ENCODE peak calls at places on chromosome 12, in six cellular contexts. R is H1, P is K562, B is SK-N-SH, C is GM12878, H is HepG2. S is an unnamed sample.

GRCh38 chr12:9782547-9783382 is 22.1 kb upstream of the CD69 start:
- DNase-seq in R (no peak), P (no peak), B (no peak), H (no peak), C (no peak), S (no peak)

GRCh38 chr12:123532021-123532420 is 1.5 kb downstream of the RILPL1 start:
- DNase-seq in C (peak; percentile 9), P (no peak), H (no peak), B (no peak), R (no peak), S (no peak)

GRCh38 chr12:45644521-45644920 is 85.0 kb upstream of the ARID2 start:
- DNase-seq in R (no peak), B (no peak), H (no peak), P (no peak), C (no peak), S (no peak)

GRCh38 chr12:84172823-84173424 is 739.7 kb downstream of the SLC6A15 start:
- DNase-seq in R (no peak), H (no peak), B (no peak), P (no peak), C (no peak), S (no peak)

GRCh38 chr12:34606749-34607519 is 584.6 kb downstream of the ALG10 start:
- DNase-seq in B (peak; percentile 0), R (no peak), C (no peak), P (no peak), H (no peak), S (no peak)

GRCh38 chr12:100566887-100567637 is 6.4 kb upstream of the GAS2L3 start:
- DNase-seq in B (no peak), H (no peak), R (no peak), P (no peak), C (peak; percentile 71), S (no peak)

GRCh38 chr12:132872073-132872855 is 15.1 kb downstream of the CHFR start:
- DNase-seq in B (no peak), H (no peak), P (no peak), C (no peak), R (no peak), S (no peak)

GRCh38 chr12:122080149-122081107 is 1.9 kb downstream of the MLXIP start:
- DNase-seq in H (no peak), C (no peak), P (no peak), R (no peak), B (peak; percentile 76), S (no peak)

GRCh38 chr12:1595690-1596347 is 1.4 kb upstream of the FBXL14 start:
- DNase-seq in B (no peak), C (no peak), H (no peak), R (no peak), P (no peak), S (no peak)

GRCh38 chr12:100745378-100746071 is 49.1 kb upstream of the ANO4 start:
- DNase-seq in R (no peak), C (no peak), H (no peak), P (no peak), B (no peak), S (no peak)

GRCh38 chr12:78977463-78977862 is 112.9 kb downstream of the SYT1 start:
- DNase-seq in P (no peak), B (no peak), C (no peak), R (no peak), H (no peak), S (no peak)

GRCh38 chr12:125586441-125586840 is 521.2 kb downstream of the AACS start:
- DNase-seq in R (no peak), B (no peak), P (no peak), C (no peak), H (no peak), S (no peak)

GRCh38 chr12:63869656-63870055 is 25.2 kb downstream of the SRGAP1 start:
- DNase-seq in C (no peak), H (no peak), P (no peak), R (no peak), B (no peak), S (no peak)

GRCh38 chr12:127716181-127716580 is 550.8 kb upstream of the TMEM132C start:
- DNase-seq in R (no peak), C (no peak), P (no peak), H (no peak), B (no peak), S (no peak)

GRCh38 chr12:64801381-64801780 is 23.1 kb upstream of the TBC1D30 start:
- DNase-seq in P (peak; percentile 25), C (no peak), B (peak; percentile 31), H (no peak), R (no peak), S (no peak)

GRCh38 chr12:130013771-130014484 is 110.1 kb upstream of the TMEM132D start:
- DNase-seq in R (peak; percentile 87), P (peak; percentile 73), H (peak; percentile 26), C (no peak), B (peak; percentile 89), S (no peak)

GRCh38 chr12:69196302-69197288 is 42.8 kb upstream of the CPSF6 start:
- DNase-seq in B (no peak), H (peak; percentile 10), P (no peak), R (no peak), C (no peak), S (no peak)

GRCh38 chr12:25266522-25266921 is 15.8 kb upstream of the KRAS start:
- DNase-seq in H (no peak), C (no peak), B (no peak), R (no peak), P (no peak), S (no peak)

GRCh38 chr12:7498832-7499231 is 4.7 kb downstream of the CD163 start:
- DNase-seq in P (no peak), R (no peak), B (no peak), H (no peak), C (no peak), S (no peak)

GRCh38 chr12:6090786-6091185 is 33.7 kb downstream of the VWF start:
- DNase-seq in C (no peak), B (no peak), P (no peak), H (peak; percentile 26), R (no peak), S (no peak)

GRCh38 chr12:1912580-1913376 is 5.7 kb downstream of the CACNA2D4 start:
- DNase-seq in P (no peak), H (no peak), B (peak; percentile 21), R (no peak), C (no peak), S (no peak)

GRCh38 chr12:109518820-109519665 is 41.6 kb downstream of the UBE3B start:
- DNase-seq in P (peak; percentile 76), H (peak; percentile 43), R (peak; percentile 86), C (no peak), B (peak; percentile 81), S (peak; percentile 26)

GRCh38 chr12:30546121-30546520 is 149.5 kb downstream of the IPO8 start:
- DNase-seq in H (peak; percentile 2), R (no peak), P (no peak), C (no peak), B (no peak), S (no peak)

GRCh38 chr12:92899388-92900001 is 29.6 kb downstream of the EEA1 start:
- DNase-seq in P (no peak), C (no peak), R (no peak), B (peak; percentile 8), H (peak; percentile 85), S (peak; percentile 88)

GRCh38 chr12:118213452-118213851 is 77.5 kb downstream of the PEBP1 start:
- DNase-seq in R (no peak), P (no peak), B (no peak), C (no peak), H (no peak), S (no peak)

DNA sequence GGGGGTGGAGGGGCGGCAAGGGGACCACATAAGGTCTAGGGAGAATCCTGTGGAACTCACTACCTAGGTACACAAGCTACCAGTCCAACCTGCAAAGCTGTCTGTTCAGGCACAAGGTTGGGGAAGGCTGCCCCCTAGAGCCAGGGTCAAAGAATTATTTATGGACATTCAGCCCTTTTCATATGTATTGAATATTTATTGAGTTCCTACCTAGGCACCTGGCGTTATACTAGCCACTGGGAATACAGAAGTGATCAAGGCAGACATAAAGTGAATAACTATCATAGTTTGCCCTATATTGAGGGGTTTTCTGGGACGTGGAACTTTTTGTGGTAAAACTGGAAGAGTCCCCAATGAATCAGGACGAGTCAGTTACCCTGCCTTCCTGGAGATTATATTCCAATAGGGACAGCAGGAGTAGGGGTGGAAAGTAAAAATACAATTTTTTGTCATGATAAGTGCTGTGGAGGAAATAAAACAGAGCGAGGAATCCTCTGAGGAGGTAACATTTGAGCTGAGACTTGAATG is 5.8 kb upstream of the SLC48A1 start:
- DNase-seq in P (peak; percentile 51), R (peak; percentile 77), H (peak; percentile 53), B (no peak), C (no peak), S (peak; percentile 52)
- TF ChIP-seq YY1 in P (no peak), R (no peak), H (no peak), B (no peak), C (peak; percentile 36), S (no peak)

GRCh38 chr12:48329199-48329939 is 21.4 kb downstream of the ZNF641 start:
- DNase-seq in H (no peak), P (no peak), C (no peak), R (no peak), B (no peak), S (no peak)
- TF ChIP-seq CTCF in H (no peak), P (no peak), C (no peak), R (no peak), B (no peak), S (no peak)

GRCh38 chr12:57176139-57176477 is 28.7 kb upstream of the LRP1-AS start:
- DNase-seq in P (no peak), H (no peak), C (no peak), B (no peak), R (no peak), S (no peak)

GRCh38 chr12:57177354-57177753 is 29.9 kb upstream of the LRP1-AS start:
- DNase-seq in C (no peak), H (no peak), P (no peak), B (no peak), R (no peak), S (no peak)

GRCh38 chr12:57176846-57177245 is 29.4 kb upstream of the LRP1-AS start:
- DNase-seq in B (no peak), C (no peak), R (no peak), H (no peak), P (no peak), S (no peak)

GRCh38 chr12:57173683-57174082 is 26.3 kb upstream of the LRP1-AS start:
- DNase-seq in P (no peak), B (no peak), H (no peak), R (no peak), C (no peak), S (no peak)

DNA sequence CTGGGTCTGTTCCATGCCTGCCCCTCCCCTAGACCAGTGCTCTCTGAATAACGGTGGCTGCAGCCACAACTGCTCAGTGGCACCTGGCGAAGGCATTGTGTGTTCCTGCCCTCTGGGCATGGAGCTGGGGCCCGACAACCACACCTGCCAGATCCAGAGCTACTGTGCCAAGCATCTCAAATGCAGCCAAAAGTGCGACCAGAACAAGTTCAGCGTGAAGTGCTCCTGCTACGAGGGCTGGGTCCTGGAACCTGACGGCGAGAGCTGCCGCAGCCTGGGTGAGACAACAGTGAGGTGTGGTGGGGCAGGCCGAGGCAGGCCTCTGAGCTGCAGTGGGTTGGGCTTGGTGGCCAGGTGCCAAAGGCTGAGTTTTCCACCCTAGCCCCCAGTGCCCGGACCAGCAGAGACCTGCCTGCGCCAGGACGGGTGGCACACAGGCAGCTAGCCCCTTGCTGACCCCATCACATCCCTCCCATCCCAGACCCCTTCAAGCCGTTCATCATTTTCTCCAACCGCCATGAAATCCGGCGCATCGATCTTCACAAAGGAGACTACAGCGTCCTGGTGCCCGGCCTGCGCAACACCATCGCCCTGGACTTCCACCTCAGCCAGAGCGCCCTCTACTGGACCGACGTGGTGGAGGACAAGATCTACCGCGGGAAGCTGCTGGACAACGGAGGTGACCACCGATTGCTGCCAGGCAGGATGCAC is 28.2 kb upstream of the LRP1-AS start:
- DNase-seq in H (peak; percentile 39), B (peak; percentile 92), R (peak; percentile 98), C (no peak), P (peak; percentile 86), S (peak; percentile 73)
- TF ChIP-seq POLR2AphosphoS5 in H (no peak), B (no peak), R (no peak), C (no peak), P (no peak), S (peak; percentile 18)

GRCh38 chr12:131690320-131690719 is 20.6 kb upstream of the SFSWAP start:
- DNase-seq in C (no peak), P (no peak), H (no peak), R (no peak), B (no peak), S (no peak)
- TF ChIP-seq YY1 in C (no peak), P (no peak), H (no peak), R (no peak), B (no peak), S (no peak)